ENCODE peak calls at places on chromosomes 11 and 22, in nine cellular contexts. A is left ventricle myocardium inferior; U is left lobe of liver; Z is mucosa of gallbladder; M is neural crest cell; R is ovary; D is stimulated activated CD8-positive, alpha-beta memory T cell treated with anti-CD3 and anti-CD28 coated beads, Interleukin-15, amount 100 ng/mL, for 1 hour; N is WTC11; P is T-cell. O is an unnamed sample.

GRCh38 chr11:103602846-103603245 is 433.6 kb upstream of the DDI1 start:
- DNase-seq in Z (no peak), P (no peak), D (no peak), A (no peak), N (no peak), U (no peak), M (no peak), R (no peak), O (no peak)

GRCh38 chr22:20023214-20023613 is 2.3 kb downstream of the TANGO2 start:
- DNase-seq in P (no peak), M (no peak), R (no peak), D (no peak), U (no peak), A (no peak), Z (no peak), N (no peak), O (no peak)

GRCh38 chr11:67119577-67120391 is 721 bp downstream of the KDM2A start:
- DNase-seq in M (peak; percentile 28), P (no peak), R (peak; percentile 34), Z (no peak), A (no peak), U (peak; percentile 57), N (peak; percentile 22), D (no peak), O (peak; percentile 37)

GRCh38 chr11:12592283-12592682 is 81.9 kb upstream of the TEAD1 start:
- DNase-seq in R (no peak), M (no peak), U (no peak), Z (no peak), N (no peak), A (no peak), D (no peak), P (no peak), O (no peak)

GRCh38 chr22:39264344-39265116 is 19.7 kb upstream of the PDGFB start:
- DNase-seq in N (no peak), R (no peak), Z (peak; percentile 66), P (no peak), D (no peak), M (no peak), U (no peak), A (peak; percentile 67), O (peak; percentile 57)

GRCh38 chr22:42313804-42314581 is 43.5 kb upstream of the TCF20 start:
- DNase-seq in M (peak; percentile 28), P (peak; percentile 29), D (no peak), R (no peak), A (peak; percentile 45), Z (peak; percentile 58), N (peak; percentile 86), U (peak; percentile 70), O (no peak)

GRCh38 chr22:44623771-44624510 is 78.1 kb upstream of the PRR5 start:
- DNase-seq in D (no peak), N (peak; percentile 59), P (no peak), M (peak; percentile 38), Z (no peak), U (no peak), R (no peak), A (no peak), O (no peak)

GRCh38 chr11:105912666-105913065 is 109.4 kb downstream of the MSANTD4 start:
- DNase-seq in R (no peak), U (no peak), P (no peak), N (no peak), A (no peak), M (no peak), D (no peak), Z (no peak), O (no peak)

GRCh38 chr22:39928556-39929401 is 27.9 kb downstream of the GRAP2 start:
- DNase-seq in D (no peak), M (no peak), U (no peak), Z (no peak), A (no peak), P (no peak), N (no peak), R (no peak), O (no peak)